ENCODE peak calls at places on chromosomes 16 and 17, in six cellular contexts. H is activated CD4-positive, alpha-beta T cell treated with anti-CD3 and anti-CD28 coated beads for 36 hours; Z is NK-92 treated with Interleukin-12 subunit alpha and Interleukin-12 subunit beta, amount 100 ng/mL, for 24 hours; B is mucosa of gallbladder; W is iris pigment epithelial cell; R is fibroblast of pulmonary artery. O is an unnamed sample.

GRCh38 chr16:31382485-31383161 is 10.5 kb upstream of the ITGAD start:
- DNase-seq in H (peak), B (peak), W (peak), R (peak), Z (peak), O (no peak)

GRCh38 chr16:8493885-8494487 is 96.3 kb downstream of the TMEM114 start:
- DNase-seq in R (no peak), H (no peak), B (no peak), Z (no peak), W (no peak), O (no peak)

GRCh38 chr16:9463461-9463860 is 372.0 kb downstream of the HAPSTR1 start:
- DNase-seq in H (no peak), R (no peak), B (no peak), W (no peak), Z (no peak), O (no peak)

GRCh38 chr16:1687427-1688316 is 9.6 kb downstream of the JPT2 start:
- DNase-seq in R (no peak), H (no peak), Z (no peak), B (no peak), W (no peak), O (no peak)

GRCh38 chr17:28911411-28912045 is 8.6 kb upstream of the DHRS13 start:
- DNase-seq in Z (no peak), B (no peak), R (no peak), H (no peak), W (no peak), O (no peak)

GRCh38 chr17:57097832-57098421 is 12.9 kb downstream of the AKAP1 start:
- DNase-seq in B (no peak), H (no peak), R (peak), W (peak), Z (no peak), O (peak)

GRCh38 chr16:57041182-57042156 is 50.9 kb upstream of the CPNE2 start:
- DNase-seq in H (peak), R (no peak), Z (peak), W (peak), B (peak), O (no peak)

GRCh38 chr17:36951390-36951789 is 2.6 kb downstream of the AATF start:
- DNase-seq in B (no peak), W (no peak), Z (no peak), R (no peak), H (no peak), O (no peak)

GRCh38 chr16:70553645-70554044 is 30.0 kb downstream of the SF3B3 start:
- DNase-seq in Z (no peak), H (no peak), R (peak), B (no peak), W (peak), O (peak)

GRCh38 chr16:83037884-83038283 is 411.1 kb downstream of the CDH13 start:
- DNase-seq in B (no peak), R (no peak), Z (no peak), W (no peak), H (no peak), O (no peak)

O was measured in mesenchymal stem cell.